ENCODE peak calls at places on chromosomes 1 and 21, in seven cellular contexts. One of them, this sample, is unnamed.

GRCh38 chr1:207186503-207186902 is 82.5 kb downstream of the C4BPA start:
- DNase-seq in A549: peak
- DNase-seq in tibial nerve: no peak
- DNase-seq in sigmoid colon: no peak
- DNase-seq in stomach: no peak
- DNase-seq in transverse colon: no peak
- DNase-seq in suprapubic skin: no peak
- DNase-seq in this sample: no peak

GRCh38 chr1:207221934-207222351 is 99.5 kb upstream of the CD55 start:
- DNase-seq in tibial nerve: no peak
- DNase-seq in sigmoid colon: no peak
- DNase-seq in transverse colon: no peak
- DNase-seq in A549: no peak
- DNase-seq in stomach: no peak
- DNase-seq in suprapubic skin: no peak
- DNase-seq in this sample: no peak

GRCh38 chr21:45050361-45050785 is 24.0 kb upstream of the ADARB1 start:
- DNase-seq in A549: no peak
- DNase-seq in sigmoid colon: no peak
- DNase-seq in stomach: no peak
- DNase-seq in suprapubic skin: peak
- DNase-seq in tibial nerve: no peak
- DNase-seq in transverse colon: no peak
- DNase-seq in this sample: no peak

GRCh38 chr1:4939266-4939665 is 284.9 kb downstream of the AJAP1 start:
- DNase-seq in sigmoid colon: no peak
- DNase-seq in transverse colon: no peak
- DNase-seq in A549: no peak
- DNase-seq in tibial nerve: no peak
- DNase-seq in suprapubic skin: no peak
- DNase-seq in stomach: no peak
- DNase-seq in this sample: no peak

GRCh38 chr21:43961382-43961909 is 50.7 kb upstream of the TRAPPC10 start:
- DNase-seq in sigmoid colon: no peak
- DNase-seq in stomach: no peak
- DNase-seq in tibial nerve: no peak
- DNase-seq in suprapubic skin: no peak
- DNase-seq in A549: no peak
- DNase-seq in transverse colon: no peak
- DNase-seq in this sample: no peak

GRCh38 chr1:50346621-50347020 is 76.6 kb downstream of the DMRTA2 start:
- DNase-seq in stomach: no peak
- DNase-seq in suprapubic skin: no peak
- DNase-seq in transverse colon: no peak
- DNase-seq in tibial nerve: no peak
- DNase-seq in A549: no peak
- DNase-seq in sigmoid colon: no peak
- DNase-seq in this sample: peak

GRCh38 chr1:101203812-101204540 is 32.8 kb upstream of the S1PR1 start:
- DNase-seq in suprapubic skin: no peak
- DNase-seq in tibial nerve: no peak
- DNase-seq in transverse colon: no peak
- DNase-seq in A549: no peak
- DNase-seq in sigmoid colon: no peak
- DNase-seq in stomach: no peak
- DNase-seq in this sample: no peak

GRCh38 chr1:109786107-109786470 is 22.4 kb upstream of the EPS8L3 start:
- DNase-seq in stomach: no peak
- DNase-seq in transverse colon: peak
- DNase-seq in tibial nerve: no peak
- DNase-seq in suprapubic skin: peak
- DNase-seq in A549: no peak
- DNase-seq in sigmoid colon: peak
- DNase-seq in this sample: no peak

GRCh38 chr1:109787845-109788605 is 24.3 kb upstream of the EPS8L3 start:
- DNase-seq in stomach: peak
- DNase-seq in tibial nerve: no peak
- DNase-seq in A549: no peak
- DNase-seq in transverse colon: peak
- DNase-seq in sigmoid colon: peak
- DNase-seq in suprapubic skin: peak
- DNase-seq in this sample: no peak

GRCh38 chr1:101158424-101158823 is 78.4 kb upstream of the S1PR1 start:
- DNase-seq in stomach: no peak
- DNase-seq in transverse colon: no peak
- DNase-seq in suprapubic skin: no peak
- DNase-seq in sigmoid colon: no peak
- DNase-seq in tibial nerve: no peak
- DNase-seq in A549: no peak
- DNase-seq in this sample: no peak

GRCh38 chr1:42931108-42931539 is 27.5 kb downstream of the SLC2A1 start:
- DNase-seq in suprapubic skin: peak
- DNase-seq in sigmoid colon: no peak
- DNase-seq in transverse colon: peak
- DNase-seq in A549: peak
- DNase-seq in stomach: no peak
- DNase-seq in tibial nerve: no peak
- DNase-seq in this sample: no peak

GRCh38 chr1:154206212-154206611 is at the start of gene CFAP141:
- DNase-seq in suprapubic skin: no peak
- DNase-seq in stomach: no peak
- DNase-seq in tibial nerve: no peak
- DNase-seq in sigmoid colon: no peak
- DNase-seq in transverse colon: no peak
- DNase-seq in A549: peak
- DNase-seq in this sample: no peak

GRCh38 chr1:246306415-246307037 is 200.6 kb downstream of the SMYD3 start:
- DNase-seq in tibial nerve: no peak
- DNase-seq in stomach: no peak
- DNase-seq in suprapubic skin: no peak
- DNase-seq in A549: peak
- DNase-seq in sigmoid colon: no peak
- DNase-seq in transverse colon: no peak
- DNase-seq in this sample: no peak

GRCh38 chr1:183537405-183537804 is 52.9 kb downstream of the NCF2 start:
- DNase-seq in transverse colon: no peak
- DNase-seq in A549: no peak
- DNase-seq in stomach: no peak
- DNase-seq in tibial nerve: no peak
- DNase-seq in suprapubic skin: no peak
- DNase-seq in sigmoid colon: no peak
- DNase-seq in this sample: no peak

GRCh38 chr1:205523891-205524793 is 19.7 kb downstream of the CDK18 start:
- DNase-seq in stomach: peak
- DNase-seq in suprapubic skin: no peak
- DNase-seq in A549: peak
- DNase-seq in tibial nerve: peak
- DNase-seq in sigmoid colon: peak
- DNase-seq in transverse colon: peak
- DNase-seq in this sample: no peak

GRCh38 chr1:78619803-78620579 is at the start of gene IFI44L:
- DNase-seq in sigmoid colon: no peak
- DNase-seq in stomach: peak
- DNase-seq in suprapubic skin: no peak
- DNase-seq in tibial nerve: peak
- DNase-seq in A549: no peak
- DNase-seq in transverse colon: peak
- DNase-seq in this sample: no peak

GRCh38 chr21:45299864-45300785 is 12.4 kb upstream of the POFUT2 start:
- DNase-seq in transverse colon: no peak
- DNase-seq in suprapubic skin: peak
- DNase-seq in sigmoid colon: peak
- DNase-seq in A549: no peak
- DNase-seq in stomach: no peak
- DNase-seq in tibial nerve: no peak
- DNase-seq in this sample: no peak

GRCh38 chr1:195939844-195940243 is 668.4 kb downstream of the KCNT2 start:
- DNase-seq in sigmoid colon: no peak
- DNase-seq in suprapubic skin: no peak
- DNase-seq in tibial nerve: no peak
- DNase-seq in stomach: no peak
- DNase-seq in transverse colon: no peak
- DNase-seq in A549: peak
- DNase-seq in this sample: no peak

GRCh38 chr1:241592273-241592958 is 47.8 kb downstream of the CHML start:
- DNase-seq in transverse colon: no peak
- DNase-seq in suprapubic skin: no peak
- DNase-seq in A549: no peak
- DNase-seq in sigmoid colon: no peak
- DNase-seq in tibial nerve: no peak
- DNase-seq in stomach: no peak
- DNase-seq in this sample: no peak

GRCh38 chr1:89538361-89538760 is 13.7 kb downstream of the LRRC8B start:
- DNase-seq in sigmoid colon: no peak
- DNase-seq in transverse colon: no peak
- DNase-seq in stomach: no peak
- DNase-seq in suprapubic skin: no peak
- DNase-seq in A549: no peak
- DNase-seq in tibial nerve: no peak
- DNase-seq in this sample: no peak

GRCh38 chr1:89536555-89537393 is 12.1 kb downstream of the LRRC8B start:
- DNase-seq in suprapubic skin: no peak
- DNase-seq in A549: no peak
- DNase-seq in stomach: no peak
- DNase-seq in sigmoid colon: no peak
- DNase-seq in transverse colon: no peak
- DNase-seq in tibial nerve: no peak
- DNase-seq in this sample: no peak

GRCh38 chr1:89539135-89539534 is 14.5 kb downstream of the LRRC8B start:
- DNase-seq in transverse colon: no peak
- DNase-seq in tibial nerve: no peak
- DNase-seq in stomach: no peak
- DNase-seq in A549: no peak
- DNase-seq in suprapubic skin: no peak
- DNase-seq in sigmoid colon: no peak
- DNase-seq in this sample: no peak

GRCh38 chr1:89542345-89542744 is 17.7 kb downstream of the LRRC8B start:
- DNase-seq in A549: no peak
- DNase-seq in tibial nerve: no peak
- DNase-seq in stomach: no peak
- DNase-seq in suprapubic skin: no peak
- DNase-seq in sigmoid colon: no peak
- DNase-seq in transverse colon: no peak
- DNase-seq in this sample: no peak

GRCh38 chr1:89540406-89540970 is 15.9 kb downstream of the LRRC8B start:
- DNase-seq in sigmoid colon: no peak
- DNase-seq in transverse colon: no peak
- DNase-seq in A549: no peak
- DNase-seq in suprapubic skin: no peak
- DNase-seq in tibial nerve: no peak
- DNase-seq in stomach: no peak
- DNase-seq in this sample: peak
- TF ChIP-seq EP300 in sigmoid colon: no peak
- TF ChIP-seq EP300 in transverse colon: no peak
- TF ChIP-seq EP300 in A549: no peak
- TF ChIP-seq EP300 in suprapubic skin: no peak
- TF ChIP-seq EP300 in tibial nerve: no peak
- TF ChIP-seq EP300 in stomach: no peak
- TF ChIP-seq EP300 in this sample: no peak

DNA sequence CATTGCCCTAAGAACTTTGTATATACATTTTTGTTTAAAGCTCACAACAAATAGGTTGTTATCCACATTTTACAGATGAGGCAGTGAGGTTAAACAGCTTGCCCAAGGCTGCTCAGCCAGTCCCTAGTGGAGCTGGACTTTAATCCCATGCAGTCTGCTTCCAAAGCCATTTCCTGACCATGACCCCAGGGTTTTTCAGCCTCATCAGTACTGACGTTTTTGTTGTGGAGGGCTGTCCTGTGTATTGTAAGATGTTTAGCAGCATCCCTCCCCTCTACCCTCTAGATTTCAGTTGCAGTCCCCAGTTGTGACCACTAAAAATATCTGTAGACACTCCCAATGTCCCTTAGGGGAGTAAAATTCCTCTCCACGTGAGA is 30.3 kb upstream of the C1orf105 start:
- DNase-seq in transverse colon: no peak
- DNase-seq in stomach: no peak
- DNase-seq in sigmoid colon: no peak
- DNase-seq in A549: no peak
- DNase-seq in tibial nerve: no peak
- DNase-seq in suprapubic skin: no peak
- DNase-seq in this sample: no peak
- TF ChIP-seq EP300 in transverse colon: no peak
- TF ChIP-seq EP300 in stomach: no peak
- TF ChIP-seq EP300 in sigmoid colon: no peak
- TF ChIP-seq EP300 in A549: no peak
- TF ChIP-seq EP300 in tibial nerve: no peak
- TF ChIP-seq EP300 in suprapubic skin: no peak
- TF ChIP-seq EP300 in this sample: no peak

DNA sequence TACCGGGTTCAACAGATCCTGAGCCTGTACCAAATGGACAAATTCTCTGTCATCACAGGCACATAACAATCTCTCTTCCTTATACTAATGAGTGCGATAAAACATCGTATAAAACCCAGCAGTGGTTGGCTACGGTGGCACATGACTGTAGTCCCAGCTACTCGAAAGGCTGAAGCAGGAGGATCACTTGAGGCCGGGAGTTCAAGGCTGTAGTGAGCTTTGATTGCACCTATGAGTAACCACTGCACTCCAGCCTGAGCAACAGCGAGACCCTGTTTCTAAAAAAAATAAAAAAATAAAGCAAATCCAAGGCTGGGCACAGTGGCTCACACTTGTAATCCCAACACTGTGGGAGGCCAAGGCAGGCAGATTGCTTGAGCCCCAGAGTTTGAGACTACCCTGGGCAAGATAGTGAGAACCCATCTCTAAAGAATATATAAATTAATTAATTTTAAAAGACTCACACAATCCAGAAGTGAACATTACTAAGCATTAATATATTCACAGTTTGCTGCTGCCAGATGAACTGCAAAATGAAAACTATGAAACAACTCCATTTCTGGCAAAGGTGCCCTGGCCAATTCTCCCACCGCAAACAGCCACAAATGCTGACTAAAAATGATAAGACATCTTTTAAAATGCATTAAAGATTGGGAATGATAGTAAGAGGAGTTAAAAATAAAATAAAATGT is 13.1 kb downstream of the ZBTB17 start:
- DNase-seq in tibial nerve: no peak
- DNase-seq in suprapubic skin: no peak
- DNase-seq in sigmoid colon: no peak
- DNase-seq in transverse colon: no peak
- DNase-seq in A549: no peak
- DNase-seq in stomach: no peak
- DNase-seq in this sample: no peak
- TF ChIP-seq EP300 in tibial nerve: no peak
- TF ChIP-seq EP300 in suprapubic skin: no peak
- TF ChIP-seq EP300 in sigmoid colon: no peak
- TF ChIP-seq EP300 in transverse colon: no peak
- TF ChIP-seq EP300 in A549: no peak
- TF ChIP-seq EP300 in stomach: no peak
- TF ChIP-seq EP300 in this sample: no peak

GRCh38 chr1:91346824-91347223 is 57.8 kb downstream of the HFM1 start:
- DNase-seq in A549: no peak
- DNase-seq in transverse colon: no peak
- DNase-seq in sigmoid colon: no peak
- DNase-seq in tibial nerve: no peak
- DNase-seq in suprapubic skin: no peak
- DNase-seq in stomach: no peak
- DNase-seq in this sample: no peak

GRCh38 chr1:91345395-91346005 is 59.1 kb downstream of the HFM1 start:
- DNase-seq in tibial nerve: no peak
- DNase-seq in suprapubic skin: no peak
- DNase-seq in transverse colon: no peak
- DNase-seq in stomach: no peak
- DNase-seq in A549: no peak
- DNase-seq in sigmoid colon: no peak
- DNase-seq in this sample: no peak

GRCh38 chr1:91349524-91349923 is 55.1 kb downstream of the HFM1 start:
- DNase-seq in sigmoid colon: no peak
- DNase-seq in transverse colon: no peak
- DNase-seq in A549: no peak
- DNase-seq in tibial nerve: no peak
- DNase-seq in suprapubic skin: no peak
- DNase-seq in stomach: no peak
- DNase-seq in this sample: no peak
- TF ChIP-seq EP300 in sigmoid colon: no peak
- TF ChIP-seq EP300 in transverse colon: no peak
- TF ChIP-seq EP300 in A549: no peak
- TF ChIP-seq EP300 in tibial nerve: no peak
- TF ChIP-seq EP300 in suprapubic skin: no peak
- TF ChIP-seq EP300 in stomach: no peak
- TF ChIP-seq EP300 in this sample: no peak